ENCODE peak calls at places on chromosome 4, in nine cellular contexts. R is K562; D is A549; C is endodermal cell; P is cardiac muscle cell; F is endothelial cell of umbilical vein; A is CD8-positive, alpha-beta T cell; E is HCT116; S is kidney. H is an unnamed sample.
A peak's percentile ranks its signal among the peaks of the same experiment; 100 is the strongest.

GRCh38 chr4:44580231-44580630 is 71.2 kb downstream of the YIPF7 start:
- DNase-seq in R (no peak), D (no peak), C (no peak), P (no peak), F (no peak), A (no peak), E (no peak), S (no peak), H (no peak)

GRCh38 chr4:3485011-3485881 is 22.1 kb downstream of the DOK7 start:
- DNase-seq in R (no peak), D (no peak), C (no peak), P (no peak), F (no peak), A (no peak), E (no peak), S (peak; percentile 89), H (no peak)

GRCh38 chr4:113888006-113888405 is 91.4 kb downstream of the ARSJ start:
- DNase-seq in R (no peak), D (no peak), C (no peak), P (no peak), F (no peak), A (no peak), E (no peak), S (no peak), H (no peak)

GRCh38 chr4:186684220-186684619 is 39.4 kb downstream of the FAT1 start:
- DNase-seq in R (no peak), D (no peak), C (no peak), P (no peak), F (no peak), A (no peak), E (no peak), S (no peak), H (no peak)

GRCh38 chr4:68271851-68272756 is 26.6 kb upstream of the TMPRSS11B start:
- DNase-seq in R (peak; percentile 31), D (peak; percentile 24), C (peak; percentile 63), P (peak; percentile 76), F (peak; percentile 73), A (no peak), E (peak; percentile 21), S (no peak), H (no peak)

GRCh38 chr4:108544504-108544903 is 75.9 kb upstream of the RPL34 start:
- DNase-seq in R (no peak), D (no peak), C (no peak), P (peak; percentile 32), F (no peak), A (no peak), E (no peak), S (no peak), H (no peak)

GRCh38 chr4:138485498-138485897 is 243.3 kb upstream of the SLC7A11 start:
- DNase-seq in R (no peak), D (no peak), C (no peak), P (no peak), F (no peak), A (no peak), E (no peak), S (no peak), H (no peak)

GRCh38 chr4:8855781-8856245 is 15.8 kb downstream of the HMX1 start:
- DNase-seq in R (peak; percentile 26), D (no peak), C (peak; percentile 89), P (no peak), F (no peak), A (no peak), E (no peak), S (no peak), H (no peak)

DNA sequence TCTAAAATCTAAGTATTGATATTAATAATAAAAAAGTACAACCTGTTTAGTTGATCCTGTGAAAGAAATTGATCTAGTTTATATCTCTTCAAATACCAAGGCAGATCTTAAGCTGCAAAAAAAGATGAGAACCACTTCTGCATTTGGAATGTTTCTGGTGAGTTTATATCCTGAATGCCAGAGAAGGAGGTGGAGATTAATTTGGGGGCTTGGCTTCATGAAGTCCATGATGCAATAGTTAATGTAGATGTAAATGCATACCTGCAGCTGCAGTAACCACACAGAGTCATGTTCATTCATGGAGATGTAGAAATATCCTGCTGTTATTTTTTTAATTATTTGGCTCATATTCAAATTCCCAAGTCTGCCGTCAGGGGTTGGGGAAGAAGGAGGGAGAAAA is at the start of gene SULT1E1:
- DNase-seq in R (no peak), D (no peak), C (no peak), P (peak; percentile 91), F (peak; percentile 28), A (no peak), E (no peak), S (no peak), H (no peak)
- H3K27ac ChIP-seq in R (no peak within 1 kb of the TSS), D (no peak within 1 kb of the TSS), C (no peak within 1 kb of the TSS), P (no peak within 1 kb of the TSS), F (no peak within 1 kb of the TSS), A (no peak within 1 kb of the TSS), E (no peak within 1 kb of the TSS), S (no peak within 1 kb of the TSS), H (no peak within 1 kb of the TSS)

DNA sequence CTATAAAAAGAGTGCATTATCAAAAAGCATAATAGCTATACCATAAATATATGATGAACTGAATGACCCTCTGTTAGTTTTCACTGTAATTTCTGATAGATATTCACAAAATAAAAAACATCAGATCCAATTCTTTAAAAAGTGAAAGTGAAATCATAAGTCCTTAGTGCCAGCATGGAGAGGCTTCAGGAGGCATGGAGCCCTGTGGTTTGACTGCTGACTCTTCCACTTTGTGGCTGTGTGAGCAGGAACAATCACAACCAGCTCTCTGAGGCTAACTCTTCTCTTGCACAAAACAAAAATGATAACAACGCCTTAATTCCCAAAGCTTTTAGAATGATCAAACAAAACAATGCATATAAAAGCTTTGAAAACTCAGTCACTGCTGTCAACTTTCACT is 1143.9 kb downstream of the PDHA2 start:
- DNase-seq in R (no peak), D (no peak), C (no peak), P (peak; percentile 0), F (peak; percentile 5), A (no peak), E (no peak), S (no peak), H (peak; percentile 60)
- H3K4me3 ChIP-seq in R (no peak overlapping the region), D (no peak overlapping the region), C (no peak overlapping the region), P (no peak overlapping the region), F (no peak overlapping the region), A (no peak overlapping the region), E (no peak overlapping the region), S (peak overlapping the region; percentile 30), H (no peak overlapping the region)

DNA sequence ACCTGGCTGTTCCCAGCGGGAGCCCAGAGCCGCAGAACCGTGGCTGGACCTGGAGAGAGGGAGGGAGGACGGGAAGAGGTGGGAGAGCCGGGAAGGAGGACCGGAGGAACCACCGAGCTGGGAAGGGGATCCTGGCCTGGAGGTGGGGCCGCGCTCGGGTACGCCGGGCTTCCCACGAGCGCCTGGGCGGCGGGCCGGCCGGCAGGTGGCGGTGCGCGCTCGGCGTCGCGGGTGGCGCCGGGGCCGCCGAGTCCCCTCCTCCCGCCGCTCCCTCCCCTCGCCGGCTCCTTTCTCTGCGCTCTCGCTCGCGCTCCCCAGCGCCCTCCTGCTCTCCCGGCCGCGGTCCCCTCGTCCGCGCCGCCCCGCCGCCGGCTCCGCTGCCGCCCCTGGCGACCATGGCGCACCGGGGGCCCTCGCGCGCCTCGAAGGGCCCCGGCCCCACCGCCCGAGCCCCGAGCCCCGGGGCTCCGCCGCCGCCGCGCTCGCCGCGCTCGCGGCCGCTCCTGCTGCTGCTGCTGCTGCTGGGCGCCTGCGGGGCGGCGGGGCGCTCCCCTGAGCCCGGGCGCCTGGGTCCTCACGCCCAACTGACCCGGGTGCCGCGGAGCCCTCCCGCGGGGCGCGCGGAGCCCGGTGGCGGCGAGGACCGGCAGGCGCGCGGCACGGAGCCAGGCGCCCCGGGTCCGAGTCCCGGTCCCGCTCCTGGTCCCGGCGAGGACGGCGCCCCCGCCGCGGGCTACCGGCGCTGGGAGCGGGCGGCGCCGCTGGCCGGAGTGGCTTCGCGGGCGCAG is at the start of gene SORCS2:
- DNase-seq in R (peak; percentile 83), D (peak; percentile 42), C (peak; percentile 87), P (peak; percentile 69), F (peak; percentile 25), A (no peak), E (no peak), S (peak; percentile 56), H (no peak)
- H3K27ac ChIP-seq in R (no peak within 1 kb of the TSS), D (peak within 1 kb of the TSS; percentile 96), C (no peak within 1 kb of the TSS), P (no peak within 1 kb of the TSS), F (no peak within 1 kb of the TSS), A (no peak within 1 kb of the TSS), E (no peak within 1 kb of the TSS), S (no peak within 1 kb of the TSS), H (no peak within 1 kb of the TSS)

DNA sequence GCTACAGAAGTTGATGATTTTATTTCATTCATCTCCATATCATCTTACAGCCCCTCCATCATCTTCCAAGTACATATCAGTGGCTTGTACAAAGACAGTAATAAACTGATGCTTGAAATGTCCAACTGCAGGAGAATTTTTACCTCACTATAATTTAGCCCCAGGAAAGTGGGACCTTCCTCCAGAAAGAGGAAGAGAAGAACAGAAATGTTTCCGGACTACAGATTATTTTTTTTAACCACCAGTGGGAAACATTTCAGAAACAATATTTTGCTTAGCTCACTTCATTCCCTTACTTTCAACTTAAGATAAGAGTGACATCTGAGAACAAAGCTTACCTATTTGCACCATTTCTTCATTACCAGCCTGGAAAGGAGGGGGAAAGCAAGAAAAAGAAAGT is 2.0 kb downstream of the ADAMTS3 start:
- DNase-seq in R (no peak), D (no peak), C (no peak), P (no peak), F (peak; percentile 3), A (no peak), E (no peak), S (no peak), H (no peak)
- H3K4me3 ChIP-seq in R (peak overlapping the region; percentile 60), D (no peak overlapping the region), C (peak overlapping the region; percentile 89), P (peak overlapping the region; percentile 80), F (no peak overlapping the region), A (no peak overlapping the region), E (no peak overlapping the region), S (peak overlapping the region; percentile 79), H (no peak overlapping the region)